ENCODE peak calls at places on chromosome 18, in eight cellular contexts. One of them, this sample, is unnamed.
A peak's percentile ranks its signal among the peaks of the same experiment; 100 is the strongest.

GRCh38 chr18:35876243-35876642 is 96.2 kb upstream of the RMP24 start:
- DNase-seq in K562: no peak
- DNase-seq in HCT116: no peak
- DNase-seq in IMR-90: no peak
- DNase-seq in uterus: no peak
- DNase-seq in A549: no peak
- DNase-seq in adrenal gland: no peak
- DNase-seq in right lobe of liver: no peak
- DNase-seq in this sample: no peak

GRCh38 chr18:24456549-24456948 is 3.9 kb upstream of the HRH4 start:
- DNase-seq in K562: no peak
- DNase-seq in HCT116: no peak
- DNase-seq in IMR-90: no peak
- DNase-seq in uterus: no peak
- DNase-seq in A549: no peak
- DNase-seq in adrenal gland: no peak
- DNase-seq in right lobe of liver: no peak
- DNase-seq in this sample: no peak

GRCh38 chr18:57807336-57808117 is 4.4 kb upstream of the ATP8B1 start:
- DNase-seq in K562: no peak
- DNase-seq in HCT116: no peak
- DNase-seq in IMR-90: peak; percentile 82
- DNase-seq in uterus: no peak
- DNase-seq in A549: no peak
- DNase-seq in adrenal gland: no peak
- DNase-seq in right lobe of liver: no peak
- DNase-seq in this sample: no peak

GRCh38 chr18:79589601-79590091 is 90.0 kb upstream of the CTDP1 start:
- DNase-seq in K562: no peak
- DNase-seq in HCT116: no peak
- DNase-seq in IMR-90: no peak
- DNase-seq in uterus: no peak
- DNase-seq in A549: no peak
- DNase-seq in adrenal gland: no peak
- DNase-seq in right lobe of liver: no peak
- DNase-seq in this sample: no peak

GRCh38 chr18:64127172-64127571 is 21.7 kb downstream of the LINC00305 start:
- DNase-seq in K562: no peak
- DNase-seq in HCT116: no peak
- DNase-seq in IMR-90: no peak
- DNase-seq in uterus: no peak
- DNase-seq in A549: no peak
- DNase-seq in adrenal gland: no peak
- DNase-seq in right lobe of liver: no peak
- DNase-seq in this sample: no peak

GRCh38 chr18:44598514-44598913 is 82.2 kb upstream of the SETBP1 start:
- DNase-seq in K562: peak; percentile 0
- DNase-seq in HCT116: no peak
- DNase-seq in IMR-90: no peak
- DNase-seq in uterus: no peak
- DNase-seq in A549: no peak
- DNase-seq in adrenal gland: no peak
- DNase-seq in right lobe of liver: no peak
- DNase-seq in this sample: no peak

GRCh38 chr18:55351980-55352714 is 235.8 kb downstream of the TCF4 start:
- DNase-seq in K562: no peak
- DNase-seq in HCT116: no peak
- DNase-seq in IMR-90: peak; percentile 16
- DNase-seq in uterus: no peak
- DNase-seq in A549: no peak
- DNase-seq in adrenal gland: no peak
- DNase-seq in right lobe of liver: no peak
- DNase-seq in this sample: no peak

GRCh38 chr18:49020129-49020528 is 69.4 kb upstream of the SMAD7 start:
- DNase-seq in K562: no peak
- DNase-seq in HCT116: no peak
- DNase-seq in IMR-90: no peak
- DNase-seq in uterus: peak; percentile 3
- DNase-seq in A549: no peak
- DNase-seq in adrenal gland: no peak
- DNase-seq in right lobe of liver: no peak
- DNase-seq in this sample: no peak

GRCh38 chr18:46830633-46831032 is 73.8 kb upstream of the ST8SIA5 start:
- DNase-seq in K562: no peak
- DNase-seq in HCT116: no peak
- DNase-seq in IMR-90: no peak
- DNase-seq in uterus: no peak
- DNase-seq in A549: no peak
- DNase-seq in adrenal gland: no peak
- DNase-seq in right lobe of liver: no peak
- DNase-seq in this sample: no peak

GRCh38 chr18:12282436-12283039 is 25.5 kb upstream of the TUBB6 start:
- DNase-seq in K562: no peak
- DNase-seq in HCT116: no peak
- DNase-seq in IMR-90: peak; percentile 93
- DNase-seq in uterus: no peak
- DNase-seq in A549: peak; percentile 11
- DNase-seq in adrenal gland: no peak
- DNase-seq in right lobe of liver: no peak
- DNase-seq in this sample: no peak

GRCh38 chr18:10143601-10144000 is 229.8 kb downstream of the VAPA start:
- DNase-seq in K562: no peak
- DNase-seq in HCT116: no peak
- DNase-seq in IMR-90: no peak
- DNase-seq in uterus: no peak
- DNase-seq in A549: no peak
- DNase-seq in adrenal gland: no peak
- DNase-seq in right lobe of liver: no peak
- DNase-seq in this sample: no peak
- H3K4me1 ChIP-seq in K562: no peaks in the 10 kb centered on the region
- H3K4me1 ChIP-seq in HCT116: peaks cover 33% of the 10 kb centered on the region
- H3K4me1 ChIP-seq in IMR-90: peaks cover 24% of the 10 kb centered on the region
- H3K4me1 ChIP-seq in uterus: no peaks in the 10 kb centered on the region
- H3K4me1 ChIP-seq in A549: peaks cover 40% of the 10 kb centered on the region
- H3K4me1 ChIP-seq in adrenal gland: no peaks in the 10 kb centered on the region
- H3K4me1 ChIP-seq in right lobe of liver: no peaks in the 10 kb centered on the region
- H3K4me1 ChIP-seq in this sample: peaks cover 6% of the 10 kb centered on the region

GRCh38 chr18:2569338-2570207 is 1.7 kb downstream of the METTL4 start:
- DNase-seq in K562: peak; percentile 73
- DNase-seq in HCT116: no peak
- DNase-seq in IMR-90: no peak
- DNase-seq in uterus: no peak
- DNase-seq in A549: no peak
- DNase-seq in adrenal gland: no peak
- DNase-seq in right lobe of liver: no peak
- DNase-seq in this sample: no peak

GRCh38 chr18:2570772-2571199 is 519 bp downstream of the METTL4 start:
- DNase-seq in K562: peak; percentile 86
- DNase-seq in HCT116: peak; percentile 55
- DNase-seq in IMR-90: peak; percentile 64
- DNase-seq in uterus: peak; percentile 69
- DNase-seq in A549: peak; percentile 63
- DNase-seq in adrenal gland: peak; percentile 81
- DNase-seq in right lobe of liver: peak; percentile 77
- DNase-seq in this sample: peak; percentile 77

GRCh38 chr18:2572892-2573291 is 1.5 kb downstream of the NDC80 start:
- DNase-seq in K562: peak; percentile 26
- DNase-seq in HCT116: no peak
- DNase-seq in IMR-90: no peak
- DNase-seq in uterus: no peak
- DNase-seq in A549: no peak
- DNase-seq in adrenal gland: no peak
- DNase-seq in right lobe of liver: no peak
- DNase-seq in this sample: no peak

GRCh38 chr18:2572144-2572682 is 856 bp downstream of the NDC80 start:
- DNase-seq in K562: peak; percentile 27
- DNase-seq in HCT116: no peak
- DNase-seq in IMR-90: no peak
- DNase-seq in uterus: no peak
- DNase-seq in A549: no peak
- DNase-seq in adrenal gland: no peak
- DNase-seq in right lobe of liver: no peak
- DNase-seq in this sample: no peak

DNA sequence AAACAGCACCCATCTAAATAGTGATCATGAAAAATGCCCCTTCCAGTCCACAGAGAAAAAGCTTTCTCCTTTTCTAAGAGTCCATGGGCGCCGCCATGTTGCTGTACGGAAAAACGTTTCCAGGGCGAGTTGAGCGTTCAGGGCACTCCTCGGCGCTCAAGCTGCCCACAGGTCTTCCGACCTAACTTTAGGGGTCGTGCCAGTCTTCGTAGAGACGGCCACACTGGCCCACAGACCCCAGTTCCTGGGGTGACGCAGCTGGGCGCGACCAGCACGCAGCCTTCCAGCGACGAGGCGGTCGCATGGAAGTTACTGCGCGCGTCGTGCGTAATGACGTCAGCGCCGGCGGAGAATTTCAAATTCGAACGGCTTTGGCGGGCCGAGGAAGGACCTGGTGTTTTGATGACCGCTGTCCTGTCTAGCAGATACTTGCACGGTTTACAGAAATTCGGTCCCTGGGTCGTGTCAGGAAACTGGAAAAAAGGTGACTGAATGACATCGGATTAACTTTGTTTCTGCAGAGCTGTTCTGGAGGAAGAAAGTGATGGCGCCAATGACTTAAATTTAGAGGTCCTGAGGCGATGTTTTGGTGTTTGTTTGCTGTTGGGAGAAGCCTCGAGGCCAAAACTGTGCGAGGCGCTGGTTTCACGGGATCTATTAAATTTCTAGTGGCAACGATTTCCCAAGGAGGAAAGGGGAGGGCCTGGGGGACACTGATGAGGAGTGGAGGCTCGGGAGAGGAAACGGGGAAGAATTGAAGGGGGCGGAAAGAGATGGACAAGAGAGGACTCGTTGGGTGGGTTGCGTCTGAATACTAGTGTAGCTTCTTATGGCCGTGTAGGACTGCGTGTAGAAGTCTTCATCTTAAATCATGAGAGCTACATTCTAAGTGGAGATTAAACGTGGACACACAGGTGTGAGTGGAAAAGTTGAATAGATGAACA is at the start of the genes METTL4 and NDC80:
- DNase-seq in K562: peak; percentile 97
- DNase-seq in HCT116: peak; percentile 79
- DNase-seq in IMR-90: peak; percentile 86
- DNase-seq in uterus: peak; percentile 84
- DNase-seq in A549: peak; percentile 90
- DNase-seq in adrenal gland: peak; percentile 81
- DNase-seq in right lobe of liver: peak; percentile 87
- DNase-seq in this sample: peak; percentile 77
- TF ChIP-seq POLR2A in K562: peak; percentile 86
- TF ChIP-seq POLR2A in HCT116: peak; percentile 55
- TF ChIP-seq POLR2A in IMR-90: peak; percentile 69
- TF ChIP-seq POLR2A in uterus: no peak
- TF ChIP-seq POLR2A in A549: peak; percentile 46
- TF ChIP-seq POLR2A in adrenal gland: peak; percentile 32
- TF ChIP-seq POLR2A in right lobe of liver: no peak
- TF ChIP-seq POLR2A in this sample: no peak

GRCh38 chr18:23438046-23438377 is 15.1 kb upstream of the RIOK3 start:
- DNase-seq in K562: no peak
- DNase-seq in HCT116: no peak
- DNase-seq in IMR-90: no peak
- DNase-seq in uterus: no peak
- DNase-seq in A549: no peak
- DNase-seq in adrenal gland: no peak
- DNase-seq in right lobe of liver: no peak
- DNase-seq in this sample: no peak
- H3K4me3 ChIP-seq in K562: peak overlapping the region; percentile 70
- H3K4me3 ChIP-seq in HCT116: peak overlapping the region; percentile 66
- H3K4me3 ChIP-seq in IMR-90: peak overlapping the region; percentile 99
- H3K4me3 ChIP-seq in uterus: peak overlapping the region; percentile 59
- H3K4me3 ChIP-seq in A549: peak overlapping the region; percentile 72
- H3K4me3 ChIP-seq in adrenal gland: peak overlapping the region; percentile 46
- H3K4me3 ChIP-seq in right lobe of liver: peak overlapping the region; percentile 55
- H3K4me3 ChIP-seq in this sample: peak overlapping the region; percentile 57

DNA sequence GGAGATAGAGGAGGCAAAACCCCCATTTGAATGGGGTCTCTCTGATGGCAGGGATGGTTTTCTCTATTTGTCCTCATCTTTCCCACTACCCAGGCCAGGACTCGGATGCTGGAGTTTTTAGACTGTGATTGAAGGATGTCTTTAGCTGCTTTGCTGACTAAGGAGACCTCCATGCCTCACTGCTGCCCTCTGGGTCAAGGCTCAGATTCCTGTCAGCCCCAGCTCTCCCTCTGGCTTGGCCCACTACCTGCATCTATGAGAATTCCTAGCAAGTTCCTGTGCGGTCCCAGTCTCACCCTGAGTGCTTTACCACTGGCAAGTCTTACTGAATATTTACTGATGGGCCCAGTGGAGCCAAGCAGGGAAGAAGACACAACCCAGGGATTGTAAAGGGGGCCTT is 184.0 kb downstream of the CELF4 start:
- DNase-seq in K562: no peak
- DNase-seq in HCT116: no peak
- DNase-seq in IMR-90: no peak
- DNase-seq in uterus: no peak
- DNase-seq in A549: no peak
- DNase-seq in adrenal gland: no peak
- DNase-seq in right lobe of liver: no peak
- DNase-seq in this sample: no peak
- H3K4me1 ChIP-seq in K562: no peaks in the 10 kb centered on the region
- H3K4me1 ChIP-seq in HCT116: no peaks in the 10 kb centered on the region
- H3K4me1 ChIP-seq in IMR-90: no peaks in the 10 kb centered on the region
- H3K4me1 ChIP-seq in uterus: no peaks in the 10 kb centered on the region
- H3K4me1 ChIP-seq in A549: no peaks in the 10 kb centered on the region
- H3K4me1 ChIP-seq in adrenal gland: no peaks in the 10 kb centered on the region
- H3K4me1 ChIP-seq in right lobe of liver: no peaks in the 10 kb centered on the region
- H3K4me1 ChIP-seq in this sample: no peaks in the 10 kb centered on the region